ENCODE peak calls at places on chromosomes 1 and 21, in six cellular contexts. One of them, this sample, is unnamed. For H3K27me3, the result is how much of the 10 kb centered on the place peaks cover.

GRCh38 chr1:184036517-184036949 is 995 bp downstream of the COLGALT2 start:
- DNase-seq in breast epithelium: no peak
- DNase-seq in heart left ventricle: peak
- DNase-seq in ovary: peak
- DNase-seq in psoas muscle: no peak
- DNase-seq in brain microvascular endothelial cell: no peak
- DNase-seq in this sample: no peak

GRCh38 chr1:235783148-235783776 is 83.4 kb downstream of the LYST start:
- DNase-seq in brain microvascular endothelial cell: peak
- DNase-seq in breast epithelium: no peak
- DNase-seq in psoas muscle: no peak
- DNase-seq in ovary: peak
- DNase-seq in heart left ventricle: no peak
- DNase-seq in this sample: peak

GRCh38 chr1:58783090-58783992 is 506 bp downstream of the JUN start:
- DNase-seq in psoas muscle: peak
- DNase-seq in ovary: peak
- DNase-seq in brain microvascular endothelial cell: peak
- DNase-seq in breast epithelium: peak
- DNase-seq in heart left ventricle: peak
- DNase-seq in this sample: no peak

GRCh38 chr1:178417858-178418257 is 78.9 kb downstream of the CLEC20A start:
- DNase-seq in psoas muscle: no peak
- DNase-seq in heart left ventricle: no peak
- DNase-seq in breast epithelium: no peak
- DNase-seq in brain microvascular endothelial cell: peak
- DNase-seq in ovary: no peak
- DNase-seq in this sample: peak

GRCh38 chr1:202214089-202214843 is 20.7 kb downstream of the LGR6 start:
- DNase-seq in breast epithelium: no peak
- DNase-seq in ovary: no peak
- DNase-seq in brain microvascular endothelial cell: no peak
- DNase-seq in psoas muscle: no peak
- DNase-seq in heart left ventricle: no peak
- DNase-seq in this sample: no peak

GRCh38 chr1:42334240-42335049 is 590 bp downstream of the FOXJ3 start:
- DNase-seq in breast epithelium: peak
- DNase-seq in heart left ventricle: peak
- DNase-seq in ovary: no peak
- DNase-seq in psoas muscle: peak
- DNase-seq in brain microvascular endothelial cell: peak
- DNase-seq in this sample: no peak

GRCh38 chr1:165403835-165404482 is 41.0 kb downstream of the RXRG start:
- DNase-seq in breast epithelium: no peak
- DNase-seq in brain microvascular endothelial cell: peak
- DNase-seq in heart left ventricle: peak
- DNase-seq in psoas muscle: no peak
- DNase-seq in ovary: no peak
- DNase-seq in this sample: no peak

GRCh38 chr1:5683446-5683845 is 308.8 kb downstream of the NPHP4 start:
- DNase-seq in breast epithelium: no peak
- DNase-seq in brain microvascular endothelial cell: no peak
- DNase-seq in psoas muscle: no peak
- DNase-seq in ovary: no peak
- DNase-seq in heart left ventricle: no peak
- DNase-seq in this sample: no peak

GRCh38 chr1:98681812-98682211 is 20.3 kb downstream of the SNX7 start:
- DNase-seq in heart left ventricle: no peak
- DNase-seq in psoas muscle: no peak
- DNase-seq in ovary: no peak
- DNase-seq in brain microvascular endothelial cell: no peak
- DNase-seq in breast epithelium: no peak
- DNase-seq in this sample: no peak

GRCh38 chr1:115266729-115267421 is 71.2 kb downstream of the NGF start:
- DNase-seq in psoas muscle: no peak
- DNase-seq in heart left ventricle: peak
- DNase-seq in breast epithelium: no peak
- DNase-seq in ovary: peak
- DNase-seq in brain microvascular endothelial cell: peak
- DNase-seq in this sample: no peak

GRCh38 chr1:61851849-61852692 is 109.8 kb downstream of the PATJ start:
- DNase-seq in breast epithelium: no peak
- DNase-seq in psoas muscle: no peak
- DNase-seq in brain microvascular endothelial cell: peak
- DNase-seq in heart left ventricle: no peak
- DNase-seq in ovary: no peak
- DNase-seq in this sample: no peak

GRCh38 chr21:40324389-40324788 is 457.2 kb downstream of the PCP4 start:
- DNase-seq in heart left ventricle: no peak
- DNase-seq in ovary: no peak
- DNase-seq in breast epithelium: no peak
- DNase-seq in brain microvascular endothelial cell: no peak
- DNase-seq in psoas muscle: no peak
- DNase-seq in this sample: no peak

DNA sequence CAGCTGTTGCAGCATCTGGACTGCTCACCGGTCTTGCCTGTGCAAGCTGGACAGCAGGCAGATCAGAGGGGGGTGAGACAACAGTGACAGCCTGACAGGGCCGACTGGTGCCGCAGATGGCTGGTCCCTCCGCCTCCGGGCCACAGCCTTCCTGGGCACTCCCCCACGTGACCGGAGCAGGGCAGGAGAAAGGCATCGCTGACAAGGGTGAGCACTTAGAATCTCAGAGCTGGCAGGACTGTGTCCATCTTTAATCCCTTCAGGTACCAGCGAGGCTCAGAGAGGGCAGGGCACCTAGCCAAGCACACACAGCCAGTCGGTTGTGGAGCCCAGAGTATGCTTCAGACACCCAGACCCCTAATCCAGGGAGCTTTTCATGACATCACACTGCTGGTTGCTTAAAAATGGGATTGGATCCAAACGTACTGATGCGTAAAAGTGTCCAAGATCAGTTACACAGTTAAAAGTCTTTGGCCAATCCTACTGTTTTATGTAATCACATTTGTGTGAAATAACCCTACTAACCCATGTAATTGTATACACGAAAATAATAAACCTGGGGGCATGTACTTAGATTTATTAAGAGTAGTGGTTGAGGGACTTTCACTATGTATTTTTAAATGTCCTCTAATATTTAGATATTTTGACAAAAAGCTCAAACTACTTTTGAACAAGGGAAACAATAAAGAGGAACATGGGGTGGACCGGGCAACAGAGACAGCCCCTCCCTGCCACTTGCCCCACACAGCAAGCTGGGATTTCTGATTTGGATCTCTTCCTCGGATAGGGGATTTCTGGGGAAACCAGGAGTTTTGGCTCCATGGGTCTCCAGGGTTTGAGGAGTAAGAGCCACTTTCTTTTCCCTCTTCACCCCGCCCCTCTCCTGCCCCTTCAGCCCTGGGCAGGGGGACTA is 758 bp upstream of the CNTN2 start:
- DNase-seq in breast epithelium: no peak
- DNase-seq in heart left ventricle: no peak
- DNase-seq in brain microvascular endothelial cell: no peak
- DNase-seq in psoas muscle: no peak
- DNase-seq in ovary: no peak
- DNase-seq in this sample: no peak
- H3K27me3 ChIP-seq in breast epithelium: under half
- H3K27me3 ChIP-seq in heart left ventricle: under half
- H3K27me3 ChIP-seq in brain microvascular endothelial cell: half or more
- H3K27me3 ChIP-seq in psoas muscle: under half
- H3K27me3 ChIP-seq in ovary: under half
- H3K27me3 ChIP-seq in this sample: under half

DNA sequence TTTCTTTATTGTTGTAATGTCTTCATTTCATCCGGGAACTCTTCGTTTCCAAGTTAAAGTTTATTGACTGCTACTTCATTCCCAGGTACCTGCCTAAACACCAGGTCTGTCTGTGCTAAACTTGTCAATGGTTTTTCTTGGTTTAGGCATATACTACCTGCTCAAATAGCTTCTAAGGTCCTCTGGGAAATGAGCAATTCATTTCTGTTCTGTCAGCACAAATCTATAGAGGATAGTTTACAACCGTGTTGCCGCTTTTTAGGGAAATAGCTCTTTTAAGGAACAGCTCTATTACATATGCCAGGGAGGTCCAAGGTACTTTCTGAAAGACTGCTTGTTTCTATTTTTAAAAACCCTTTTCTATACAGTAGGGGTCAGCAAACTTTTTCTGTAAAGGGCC is 222.8 kb upstream of the PTBP2 start:
- DNase-seq in ovary: no peak
- DNase-seq in brain microvascular endothelial cell: no peak
- DNase-seq in psoas muscle: no peak
- DNase-seq in heart left ventricle: no peak
- DNase-seq in breast epithelium: no peak
- DNase-seq in this sample: no peak
- TF ChIP-seq CTCF in ovary: no peak
- TF ChIP-seq CTCF in brain microvascular endothelial cell: no peak
- TF ChIP-seq CTCF in psoas muscle: no peak
- TF ChIP-seq CTCF in heart left ventricle: no peak
- TF ChIP-seq CTCF in breast epithelium: no peak
- TF ChIP-seq CTCF in this sample: no peak

GRCh38 chr1:2544093-2544874 is 11.9 kb upstream of the TNFRSF14 start:
- DNase-seq in breast epithelium: no peak
- DNase-seq in psoas muscle: no peak
- DNase-seq in ovary: no peak
- DNase-seq in heart left ventricle: peak
- DNase-seq in brain microvascular endothelial cell: no peak
- DNase-seq in this sample: no peak

GRCh38 chr1:2544875-2545638 is 11.1 kb upstream of the TNFRSF14 start:
- DNase-seq in brain microvascular endothelial cell: no peak
- DNase-seq in heart left ventricle: no peak
- DNase-seq in ovary: no peak
- DNase-seq in breast epithelium: no peak
- DNase-seq in psoas muscle: no peak
- DNase-seq in this sample: no peak

GRCh38 chr1:2541619-2542246 is 11.7 kb upstream of the HES5 start:
- DNase-seq in brain microvascular endothelial cell: no peak
- DNase-seq in breast epithelium: peak
- DNase-seq in ovary: no peak
- DNase-seq in psoas muscle: peak
- DNase-seq in heart left ventricle: peak
- DNase-seq in this sample: no peak

GRCh38 chr1:2542262-2542915 is 12.3 kb upstream of the HES5 start:
- DNase-seq in psoas muscle: no peak
- DNase-seq in heart left ventricle: no peak
- DNase-seq in brain microvascular endothelial cell: no peak
- DNase-seq in ovary: no peak
- DNase-seq in breast epithelium: no peak
- DNase-seq in this sample: no peak

GRCh38 chr1:2543543-2544092 is 12.6 kb upstream of the TNFRSF14 start:
- DNase-seq in ovary: no peak
- DNase-seq in heart left ventricle: peak
- DNase-seq in brain microvascular endothelial cell: no peak
- DNase-seq in psoas muscle: no peak
- DNase-seq in breast epithelium: no peak
- DNase-seq in this sample: no peak
- H3K4me3 ChIP-seq in ovary: no peak
- H3K4me3 ChIP-seq in heart left ventricle: no peak
- H3K4me3 ChIP-seq in brain microvascular endothelial cell: no peak
- H3K4me3 ChIP-seq in psoas muscle: no peak
- H3K4me3 ChIP-seq in breast epithelium: peak
- H3K4me3 ChIP-seq in this sample: no peak

GRCh38 chr1:213989071-213989739 is 1.4 kb downstream of the PROX1 start:
- DNase-seq in breast epithelium: no peak
- DNase-seq in heart left ventricle: peak
- DNase-seq in brain microvascular endothelial cell: no peak
- DNase-seq in ovary: peak
- DNase-seq in psoas muscle: no peak
- DNase-seq in this sample: no peak

GRCh38 chr1:213987422-213987875 is 324 bp upstream of the PROX1 start:
- DNase-seq in psoas muscle: peak
- DNase-seq in breast epithelium: no peak
- DNase-seq in ovary: no peak
- DNase-seq in heart left ventricle: no peak
- DNase-seq in brain microvascular endothelial cell: no peak
- DNase-seq in this sample: no peak

GRCh38 chr1:213987876-213988638 is at the start of gene PROX1:
- DNase-seq in breast epithelium: peak
- DNase-seq in brain microvascular endothelial cell: peak
- DNase-seq in psoas muscle: peak
- DNase-seq in ovary: peak
- DNase-seq in heart left ventricle: peak
- DNase-seq in this sample: peak

GRCh38 chr1:213989740-213990472 is 2.1 kb downstream of the PROX1 start:
- DNase-seq in breast epithelium: no peak
- DNase-seq in ovary: no peak
- DNase-seq in brain microvascular endothelial cell: no peak
- DNase-seq in heart left ventricle: no peak
- DNase-seq in psoas muscle: no peak
- DNase-seq in this sample: no peak

DNA sequence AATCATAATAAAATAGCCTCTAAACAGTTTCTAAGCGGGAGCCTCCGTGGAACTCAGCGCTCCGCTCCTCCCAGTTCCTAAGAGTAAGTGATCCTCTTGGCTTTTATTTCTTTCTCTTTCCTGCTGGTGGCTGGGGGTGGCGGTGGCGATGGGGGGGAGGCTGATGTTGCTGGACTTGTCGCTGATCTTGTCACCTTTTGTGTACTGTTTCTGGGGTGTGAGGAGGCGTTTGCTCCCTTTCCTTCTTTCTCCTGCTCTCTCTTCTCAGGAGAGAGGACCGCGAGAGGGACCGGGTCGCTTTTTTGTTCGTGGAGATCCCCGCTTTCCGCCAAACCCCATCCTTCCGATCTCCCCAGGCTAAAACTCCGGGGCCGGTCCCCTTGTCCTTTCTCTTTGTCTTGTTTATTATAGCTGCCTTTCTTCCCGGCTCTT is 882 bp downstream of the PROX1 start:
- DNase-seq in psoas muscle: no peak
- DNase-seq in breast epithelium: no peak
- DNase-seq in heart left ventricle: no peak
- DNase-seq in brain microvascular endothelial cell: no peak
- DNase-seq in ovary: peak
- DNase-seq in this sample: no peak
- H3K27me3 ChIP-seq in psoas muscle: under half
- H3K27me3 ChIP-seq in breast epithelium: under half
- H3K27me3 ChIP-seq in heart left ventricle: under half
- H3K27me3 ChIP-seq in brain microvascular endothelial cell: under half
- H3K27me3 ChIP-seq in ovary: under half
- H3K27me3 ChIP-seq in this sample: under half

GRCh38 chr1:109548321-109549267 is at the start of gene GNAI3:
- DNase-seq in ovary: peak
- DNase-seq in brain microvascular endothelial cell: peak
- DNase-seq in breast epithelium: peak
- DNase-seq in heart left ventricle: peak
- DNase-seq in psoas muscle: peak
- DNase-seq in this sample: peak
- TF ChIP-seq CTCF in ovary: no peak
- TF ChIP-seq CTCF in brain microvascular endothelial cell: no peak
- TF ChIP-seq CTCF in breast epithelium: peak
- TF ChIP-seq CTCF in heart left ventricle: no peak
- TF ChIP-seq CTCF in psoas muscle: no peak
- TF ChIP-seq CTCF in this sample: no peak